ENCODE peak calls at places on chromosomes 2 and 18, in ten cellular contexts. E, S, Q, H, U, Z, R, D, X and A are unnamed samples.

GRCh38 chr18:70313640-70314039 is 24.8 kb downstream of the SOCS6 start:
- DNase-seq in E (no peak), S (no peak), Q (no peak), H (no peak), U (no peak), Z (no peak), R (no peak), D (no peak), X (no peak), A (no peak)

GRCh38 chr2:126857502-126857901 is 41.2 kb upstream of the TEX51 start:
- DNase-seq in E (no peak), S (no peak), Q (no peak), H (no peak), U (no peak), Z (no peak), R (no peak), D (no peak), X (no peak), A (no peak)

GRCh38 chr18:59799383-59800015 is 100.3 kb upstream of the PMAIP1 start:
- DNase-seq in E (no peak), S (no peak), Q (no peak), H (no peak), U (no peak), Z (no peak), R (no peak), D (no peak), X (no peak), A (no peak)

GRCh38 chr2:224802407-224802806 is 86.2 kb upstream of the CCDC195 start:
- DNase-seq in E (no peak), S (peak), Q (peak), H (no peak), U (no peak), Z (no peak), R (no peak), D (no peak), X (no peak), A (peak)

GRCh38 chr2:10990561-10991111 is 78.9 kb downstream of the KCNF1 start:
- DNase-seq in E (no peak), S (no peak), Q (no peak), H (no peak), U (no peak), Z (no peak), R (no peak), D (no peak), X (no peak), A (no peak)

GRCh38 chr2:109517118-109517889 is 96.5 kb downstream of the SEPTIN10 start:
- DNase-seq in E (no peak), S (no peak), Q (no peak), H (no peak), U (no peak), Z (no peak), R (no peak), D (no peak), X (no peak), A (no peak)

GRCh38 chr18:48442761-48443160 is 33.6 kb upstream of the ZBTB7C start:
- DNase-seq in E (no peak), S (no peak), Q (peak), H (no peak), U (no peak), Z (no peak), R (no peak), D (no peak), X (no peak), A (no peak)

GRCh38 chr2:15577071-15577706 is 14.5 kb upstream of the DDX1 start:
- DNase-seq in E (peak), S (no peak), Q (peak), H (peak), U (peak), Z (peak), R (peak), D (peak), X (peak), A (peak)

GRCh38 chr2:233708942-233709341 is 3.8 kb upstream of the UGT1A5 start:
- DNase-seq in E (no peak), S (no peak), Q (no peak), H (no peak), U (no peak), Z (no peak), R (no peak), D (no peak), X (no peak), A (no peak)

GRCh38 chr18:28136071-28136470 is 40.9 kb downstream of the CDH2 start:
- DNase-seq in E (no peak), S (no peak), Q (no peak), H (no peak), U (no peak), Z (peak), R (no peak), D (no peak), X (no peak), A (no peak)

GRCh38 chr18:29811519-29811918 is 1231.0 kb downstream of the DSC3 start:
- DNase-seq in E (no peak), S (no peak), Q (no peak), H (no peak), U (no peak), Z (no peak), R (no peak), D (no peak), X (no peak), A (no peak)

GRCh38 chr2:177429688-177430325 is 37.2 kb downstream of the AGPS start:
- DNase-seq in E (no peak), S (peak), Q (peak), H (no peak), U (no peak), Z (peak), R (no peak), D (no peak), X (no peak), A (peak)

GRCh38 chr2:28552045-28552823 is 56.4 kb downstream of the PLB1 start:
- DNase-seq in E (no peak), S (peak), Q (peak), H (no peak), U (no peak), Z (peak), R (no peak), D (no peak), X (no peak), A (peak)